ENCODE peak calls at places on chromosomes 16 and 17, in five cellular contexts. C is Calu3, S is fibroblast of mammary gland, J is AG09319, R is WTC11. Q is an unnamed sample.

GRCh38 chr16:86286991-86287640 is 223.2 kb upstream of the FOXF1 start:
- DNase-seq in C (no peak), J (no peak), S (no peak), R (peak; percentile 67), Q (peak; percentile 44)

GRCh38 chr17:1590747-1591473 is 28.3 kb upstream of the PITPNA start:
- DNase-seq in S (no peak), C (no peak), J (no peak), R (no peak), Q (no peak)

GRCh38 chr16:50213939-50214519 is 52.3 kb upstream of the ADCY7 start:
- DNase-seq in R (no peak), C (peak; percentile 25), S (peak; percentile 62), J (no peak), Q (no peak)

GRCh38 chr17:69733171-69734014 is 318.9 kb downstream of the MAP2K6 start:
- DNase-seq in S (peak; percentile 81), J (peak; percentile 27), C (no peak), R (no peak), Q (no peak)

GRCh38 chr17:13518271-13519000 is 83.3 kb downstream of the HS3ST3A1 start:
- DNase-seq in C (no peak), J (no peak), S (peak; percentile 78), R (no peak), Q (no peak)

GRCh38 chr16:3890091-3890490 is 9.6 kb upstream of the CREBBP start:
- DNase-seq in C (no peak), R (no peak), J (no peak), S (no peak), Q (no peak)

GRCh38 chr16:89325861-89326471 is 108.5 kb downstream of the ZNF778 start:
- DNase-seq in C (peak; percentile 43), R (peak; percentile 10), S (peak; percentile 86), J (peak; percentile 60), Q (no peak)

GRCh38 chr17:7403043-7403901 is 625 bp downstream of the TMEM256 start:
- DNase-seq in J (no peak), S (no peak), R (peak; percentile 72), C (no peak), Q (peak; percentile 75)

GRCh38 chr17:56824503-56824902 is 9.2 kb downstream of the C17orf67 start:
- DNase-seq in C (no peak), J (no peak), R (no peak), S (peak; percentile 21), Q (no peak)

GRCh38 chr16:12067714-12068401 is 91.3 kb downstream of the SNX29 start:
- DNase-seq in R (peak; percentile 41), C (peak; percentile 70), J (peak; percentile 67), S (peak; percentile 88), Q (peak; percentile 64)

GRCh38 chr17:43779145-43780125 is 658 bp upstream of the DUSP3 start:
- DNase-seq in C (no peak), S (no peak), J (no peak), R (peak; percentile 49), Q (no peak)

GRCh38 chr17:418421-418751 is 65.8 kb upstream of the RPH3AL start:
- DNase-seq in S (no peak), R (no peak), C (no peak), J (no peak), Q (no peak)

GRCh38 chr17:1462164-1463112 is 6.4 kb upstream of the CRK start:
- DNase-seq in C (no peak), J (no peak), S (peak; percentile 16), R (no peak), Q (no peak)

GRCh38 chr16:57041182-57042156 is 50.9 kb upstream of the CPNE2 start:
- DNase-seq in S (no peak), J (no peak), R (no peak), C (no peak), Q (no peak)

GRCh38 chr17:64500923-64501765 is 4.3 kb upstream of the POLG2 start:
- DNase-seq in J (no peak), C (no peak), S (no peak), R (no peak), Q (no peak)
- TF ChIP-seq CTCF in J (no peak), C (no peak), S (no peak), R (no peak), Q (no peak)

GRCh38 chr17:34584805-34585416 is 5.5 kb downstream of the TMEM132E start:
- DNase-seq in J (no peak), C (peak; percentile 41), R (no peak), S (peak; percentile 11), Q (no peak)
- TF ChIP-seq CTCF in J (no peak), C (peak; percentile 18), R (no peak), S (peak; percentile 11), Q (no peak)

GRCh38 chr17:15255713-15256454 is 9.2 kb downstream of the PMP22 start:
- DNase-seq in J (no peak), C (no peak), R (no peak), S (peak; percentile 64), Q (no peak)

GRCh38 chr17:15258113-15258512 is 7.0 kb downstream of the PMP22 start:
- DNase-seq in J (no peak), C (no peak), R (no peak), S (no peak), Q (no peak)

GRCh38 chr17:15261063-15261817 is 3.9 kb downstream of the PMP22 start:
- DNase-seq in R (peak; percentile 64), S (peak; percentile 50), C (peak; percentile 22), J (no peak), Q (peak; percentile 62)

GRCh38 chr17:15260376-15261062 is 4.6 kb downstream of the PMP22 start:
- DNase-seq in R (peak; percentile 84), J (peak; percentile 75), C (peak; percentile 77), S (peak; percentile 92), Q (peak; percentile 88)

GRCh38 chr17:15257316-15257925 is 7.7 kb downstream of the PMP22 start:
- DNase-seq in C (peak; percentile 69), R (peak; percentile 78), S (peak; percentile 84), J (peak; percentile 60), Q (peak; percentile 69)
- TF ChIP-seq CTCF in C (peak; percentile 71), R (peak; percentile 79), S (peak; percentile 91), J (peak; percentile 89), Q (peak; percentile 88)

GRCh38 chr17:40714473-40714872 is 10.9 kb upstream of the KRT24 start:
- DNase-seq in S (no peak), J (no peak), R (no peak), C (no peak), Q (no peak)
- TF ChIP-seq CTCF in S (no peak), J (peak; percentile 18), R (no peak), C (peak; percentile 66), Q (no peak)

GRCh38 chr16:10027553-10027952 is 154.7 kb downstream of the GRIN2A start:
- DNase-seq in R (no peak), S (no peak), J (no peak), C (no peak), Q (no peak)

GRCh38 chr16:10031955-10032354 is 150.3 kb downstream of the GRIN2A start:
- DNase-seq in J (no peak), C (no peak), S (no peak), R (no peak), Q (no peak)

GRCh38 chr16:10033561-10033960 is 148.7 kb downstream of the GRIN2A start:
- DNase-seq in C (no peak), J (no peak), R (no peak), S (no peak), Q (peak; percentile 18)

GRCh38 chr16:10028644-10029043 is 153.6 kb downstream of the GRIN2A start:
- DNase-seq in S (no peak), J (no peak), C (no peak), R (no peak), Q (no peak)

GRCh38 chr16:10031473-10031872 is 150.8 kb downstream of the GRIN2A start:
- DNase-seq in C (no peak), J (peak; percentile 5), S (peak; percentile 6), R (no peak), Q (no peak)
- TF ChIP-seq CTCF in C (no peak), J (peak; percentile 87), S (peak; percentile 29), R (no peak), Q (no peak)

GRCh38 chr16:27084296-27085065 is 17.8 kb downstream of the C16orf82 start:
- DNase-seq in J (no peak), R (no peak), C (no peak), S (no peak), Q (no peak)

GRCh38 chr16:27085182-27085581 is 18.5 kb downstream of the C16orf82 start:
- DNase-seq in R (peak; percentile 38), J (no peak), S (no peak), C (no peak), Q (no peak)

GRCh38 chr16:27083861-27084261 is 17.1 kb downstream of the C16orf82 start:
- DNase-seq in J (no peak), S (no peak), C (no peak), R (peak; percentile 60), Q (peak; percentile 57)

DNA sequence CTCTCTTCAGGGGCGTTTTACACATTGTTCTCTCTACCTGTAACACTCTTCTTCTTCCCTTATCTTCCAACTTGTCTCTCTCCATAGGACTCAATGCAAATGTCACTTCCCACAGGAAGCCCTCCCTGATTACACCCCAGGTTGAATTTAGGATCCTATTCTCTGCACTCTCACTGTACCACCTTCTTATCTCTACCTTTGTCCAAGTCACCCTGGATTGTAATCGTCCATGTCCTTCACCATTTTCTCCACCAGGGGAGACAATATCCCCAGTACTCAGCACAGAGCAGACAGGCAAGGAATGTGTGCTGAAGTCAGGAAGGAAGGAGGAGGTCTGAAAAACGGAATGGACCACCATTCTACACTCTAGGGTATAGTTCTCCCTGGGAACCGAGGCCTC is 14.1 kb downstream of the C16orf82 start:
- DNase-seq in J (no peak), R (peak; percentile 37), C (peak; percentile 13), S (peak; percentile 15), Q (no peak)
- TF ChIP-seq CTCF in J (peak; percentile 32), R (peak; percentile 18), C (peak; percentile 49), S (peak; percentile 45), Q (peak; percentile 39)